ENCODE peak calls at places on chromosomes 13 and 19, in seven cellular contexts. One of them, this sample, is unnamed.

GRCh38 chr19:47729799-47730520 is 15.4 kb upstream of the NOP53 start:
- DNase-seq in astrocyte of the cerebellum: no peak
- DNase-seq in amygdala: no peak
- DNase-seq in activated naive CD4-positive, alpha-beta T cell: no peak
- DNase-seq in activated T-cell treated with anti-CD3 and anti-CD28 coated beads, Interleukin-2, amount 50 U/mL, for 72 hours: peak
- DNase-seq in psoas muscle: peak
- DNase-seq in NCI-H1092 treated with DMSO at 0.1 percent for 48 hours: no peak
- DNase-seq in this sample: peak

GRCh38 chr13:44050450-44051063 is 170.9 kb downstream of the LACC1 start:
- DNase-seq in amygdala: no peak
- DNase-seq in activated T-cell treated with anti-CD3 and anti-CD28 coated beads, Interleukin-2, amount 50 U/mL, for 72 hours: no peak
- DNase-seq in NCI-H1092 treated with DMSO at 0.1 percent for 48 hours: peak
- DNase-seq in psoas muscle: no peak
- DNase-seq in astrocyte of the cerebellum: no peak
- DNase-seq in activated naive CD4-positive, alpha-beta T cell: no peak
- DNase-seq in this sample: no peak

GRCh38 chr13:39777021-39777420 is 121.6 kb downstream of the COG6 start:
- DNase-seq in activated naive CD4-positive, alpha-beta T cell: no peak
- DNase-seq in amygdala: no peak
- DNase-seq in psoas muscle: no peak
- DNase-seq in NCI-H1092 treated with DMSO at 0.1 percent for 48 hours: no peak
- DNase-seq in astrocyte of the cerebellum: no peak
- DNase-seq in activated T-cell treated with anti-CD3 and anti-CD28 coated beads, Interleukin-2, amount 50 U/mL, for 72 hours: no peak
- DNase-seq in this sample: no peak

GRCh38 chr19:56839665-56840451 is 668 bp downstream of the PEG3 start:
- DNase-seq in amygdala: peak
- DNase-seq in NCI-H1092 treated with DMSO at 0.1 percent for 48 hours: no peak
- DNase-seq in activated T-cell treated with anti-CD3 and anti-CD28 coated beads, Interleukin-2, amount 50 U/mL, for 72 hours: peak
- DNase-seq in activated naive CD4-positive, alpha-beta T cell: no peak
- DNase-seq in astrocyte of the cerebellum: peak
- DNase-seq in psoas muscle: peak
- DNase-seq in this sample: peak

GRCh38 chr19:45955905-45956608 is 17.6 kb downstream of the NOVA2 start:
- DNase-seq in psoas muscle: peak
- DNase-seq in NCI-H1092 treated with DMSO at 0.1 percent for 48 hours: no peak
- DNase-seq in activated naive CD4-positive, alpha-beta T cell: no peak
- DNase-seq in astrocyte of the cerebellum: peak
- DNase-seq in activated T-cell treated with anti-CD3 and anti-CD28 coated beads, Interleukin-2, amount 50 U/mL, for 72 hours: no peak
- DNase-seq in amygdala: no peak
- DNase-seq in this sample: peak

GRCh38 chr19:13060964-13061927 is 41.4 kb downstream of the LYL1 start:
- DNase-seq in amygdala: peak
- DNase-seq in NCI-H1092 treated with DMSO at 0.1 percent for 48 hours: peak
- DNase-seq in activated T-cell treated with anti-CD3 and anti-CD28 coated beads, Interleukin-2, amount 50 U/mL, for 72 hours: peak
- DNase-seq in activated naive CD4-positive, alpha-beta T cell: peak
- DNase-seq in astrocyte of the cerebellum: peak
- DNase-seq in psoas muscle: peak
- DNase-seq in this sample: peak

GRCh38 chr13:31987535-31988170 is 43.9 kb upstream of the FRY start:
- DNase-seq in astrocyte of the cerebellum: no peak
- DNase-seq in amygdala: no peak
- DNase-seq in psoas muscle: no peak
- DNase-seq in activated T-cell treated with anti-CD3 and anti-CD28 coated beads, Interleukin-2, amount 50 U/mL, for 72 hours: no peak
- DNase-seq in NCI-H1092 treated with DMSO at 0.1 percent for 48 hours: no peak
- DNase-seq in activated naive CD4-positive, alpha-beta T cell: no peak
- DNase-seq in this sample: no peak

GRCh38 chr13:24681930-24682329 is 1.7 kb downstream of the ATP12A start:
- DNase-seq in activated T-cell treated with anti-CD3 and anti-CD28 coated beads, Interleukin-2, amount 50 U/mL, for 72 hours: no peak
- DNase-seq in astrocyte of the cerebellum: no peak
- DNase-seq in NCI-H1092 treated with DMSO at 0.1 percent for 48 hours: no peak
- DNase-seq in amygdala: no peak
- DNase-seq in psoas muscle: no peak
- DNase-seq in activated naive CD4-positive, alpha-beta T cell: no peak
- DNase-seq in this sample: no peak

GRCh38 chr19:13212759-13213330 is 62.6 kb downstream of the IER2 start:
- DNase-seq in psoas muscle: peak
- DNase-seq in activated naive CD4-positive, alpha-beta T cell: peak
- DNase-seq in NCI-H1092 treated with DMSO at 0.1 percent for 48 hours: peak
- DNase-seq in activated T-cell treated with anti-CD3 and anti-CD28 coated beads, Interleukin-2, amount 50 U/mL, for 72 hours: peak
- DNase-seq in amygdala: no peak
- DNase-seq in astrocyte of the cerebellum: no peak
- DNase-seq in this sample: peak

GRCh38 chr13:25324100-25324499 is 22.7 kb downstream of the NUP58 start:
- DNase-seq in NCI-H1092 treated with DMSO at 0.1 percent for 48 hours: no peak
- DNase-seq in psoas muscle: no peak
- DNase-seq in amygdala: no peak
- DNase-seq in activated T-cell treated with anti-CD3 and anti-CD28 coated beads, Interleukin-2, amount 50 U/mL, for 72 hours: no peak
- DNase-seq in astrocyte of the cerebellum: no peak
- DNase-seq in activated naive CD4-positive, alpha-beta T cell: no peak
- DNase-seq in this sample: no peak